ENCODE peak calls at places on chromosomes 13 and 19, in eight cellular contexts. W is epithelial cell of prostate; B is Caco-2; Z is GM23248; Q is psoas muscle; A is stimulated activated CD8-positive, alpha-beta memory T cell treated with anti-CD3 and anti-CD28 coated beads, Interleukin-4, amount 100 ng/mL, for 48 hours; G is activated CD4-positive, alpha-beta T cell treated with anti-CD3 and anti-CD28 coated beads, Interleukin-2, amount 50 U/mL, for 24 hours; O is GM23338. J is an unnamed sample.

GRCh38 chr13:98105929-98106336 is 37.0 kb upstream of the FARP1 start:
- DNase-seq in W (no peak), B (peak; percentile 24), Z (peak; percentile 74), Q (no peak), A (no peak), G (no peak), O (no peak), J (no peak)

GRCh38 chr19:18626906-18627305 is 9.9 kb upstream of the KLHL26 start:
- DNase-seq in W (no peak), B (no peak), Z (no peak), Q (no peak), A (no peak), G (no peak), O (peak; percentile 28), J (no peak)

GRCh38 chr13:20901668-20902437 is 693 bp downstream of the XPO4 start:
- DNase-seq in W (no peak), B (peak; percentile 71), Z (peak; percentile 75), Q (peak; percentile 63), A (peak; percentile 51), G (peak; percentile 19), O (peak; percentile 74), J (peak; percentile 15)

GRCh38 chr19:13060233-13060963 is 42.3 kb downstream of the LYL1 start:
- DNase-seq in W (no peak), B (no peak), Z (peak; percentile 74), Q (no peak), A (no peak), G (no peak), O (no peak), J (no peak)

GRCh38 chr13:30615851-30616311 is 1.8 kb upstream of the USPL1 start:
- DNase-seq in W (no peak), B (no peak), Z (peak; percentile 75), Q (no peak), A (no peak), G (peak; percentile 7), O (no peak), J (no peak)

GRCh38 chr19:15144046-15144646 is 36.9 kb downstream of the SYDE1 start:
- DNase-seq in W (peak; percentile 87), B (no peak), Z (peak; percentile 26), Q (no peak), A (no peak), G (no peak), O (no peak), J (no peak)

GRCh38 chr19:49233163-49233562 is 75.6 kb downstream of the TRPM4 start:
- DNase-seq in W (no peak), B (no peak), Z (no peak), Q (no peak), A (no peak), G (no peak), O (no peak), J (no peak)

GRCh38 chr19:2457394-2458037 is 757 bp upstream of the LMNB2 start:
- DNase-seq in W (no peak), B (no peak), Z (no peak), Q (no peak), A (no peak), G (no peak), O (no peak), J (no peak)

GRCh38 chr19:37999309-38000213 is 92.6 kb downstream of the SIPA1L3 start:
- DNase-seq in W (no peak), B (no peak), Z (peak; percentile 97), Q (peak; percentile 85), A (no peak), G (no peak), O (no peak), J (peak; percentile 88)

GRCh38 chr19:1232652-1233360 is 5.0 kb downstream of the CBARP start:
- DNase-seq in W (no peak), B (no peak), Z (peak; percentile 40), Q (no peak), A (no peak), G (no peak), O (no peak), J (no peak)

GRCh38 chr19:40612831-40613668 is 11.9 kb downstream of the LTBP4 start:
- DNase-seq in W (no peak), B (peak; percentile 52), Z (peak; percentile 61), Q (peak; percentile 74), A (peak; percentile 95), G (peak; percentile 69), O (peak; percentile 93), J (no peak)

J was measured in HCT116.